ENCODE peak calls at places on chromosome 22, in five cellular contexts. P is keratinocyte, Q is DND-41, O is stomach, F is cardiac muscle cell. J is an unnamed sample. For H3K36me3, the result is how much of the 10 kb centered on the place peaks cover.

GRCh38 chr22:39474351-39474991 is 17.7 kb downstream of the MGAT3 start:
- DNase-seq in P (no peak), F (peak), O (no peak), Q (no peak), J (no peak)

GRCh38 chr22:17748555-17749353 is 25.5 kb downstream of the BID start:
- DNase-seq in O (no peak), Q (no peak), F (peak), P (no peak), J (no peak)

GRCh38 chr22:21444701-21445436 is 22.3 kb upstream of the TMEM191C start:
- DNase-seq in F (no peak), Q (no peak), P (no peak), O (peak), J (peak)

GRCh38 chr22:35894937-35895708 is 133.5 kb downstream of the RBFOX2 start:
- DNase-seq in Q (no peak), O (no peak), F (peak), P (peak), J (no peak)

GRCh38 chr22:41848468-41848867 is 15.6 kb downstream of the SREBF2 start:
- DNase-seq in O (peak), Q (no peak), F (no peak), P (no peak), J (peak)

GRCh38 chr22:24592846-24593809 is at the start of gene LRRC75B:
- DNase-seq in Q (no peak), P (no peak), F (peak), O (peak), J (peak)

GRCh38 chr22:36404436-36404835 is 16.7 kb upstream of the MYH9 start:
- DNase-seq in Q (no peak), O (no peak), F (no peak), P (no peak), J (no peak)

GRCh38 chr22:36343070-36343719 is 44.6 kb downstream of the MYH9 start:
- DNase-seq in O (no peak), Q (no peak), P (no peak), F (no peak), J (no peak)

GRCh38 chr22:32267011-32267410 is 11.9 kb upstream of the SLC5A4 start:
- DNase-seq in O (no peak), Q (no peak), F (no peak), P (no peak), J (no peak)

GRCh38 chr22:17860220-17860965 is 86.1 kb upstream of the BID start:
- DNase-seq in O (no peak), P (no peak), F (no peak), Q (no peak), J (no peak)

GRCh38 chr22:17842386-17842785 is 68.1 kb upstream of the BID start:
- DNase-seq in O (peak), F (no peak), P (no peak), Q (peak), J (no peak)

DNA sequence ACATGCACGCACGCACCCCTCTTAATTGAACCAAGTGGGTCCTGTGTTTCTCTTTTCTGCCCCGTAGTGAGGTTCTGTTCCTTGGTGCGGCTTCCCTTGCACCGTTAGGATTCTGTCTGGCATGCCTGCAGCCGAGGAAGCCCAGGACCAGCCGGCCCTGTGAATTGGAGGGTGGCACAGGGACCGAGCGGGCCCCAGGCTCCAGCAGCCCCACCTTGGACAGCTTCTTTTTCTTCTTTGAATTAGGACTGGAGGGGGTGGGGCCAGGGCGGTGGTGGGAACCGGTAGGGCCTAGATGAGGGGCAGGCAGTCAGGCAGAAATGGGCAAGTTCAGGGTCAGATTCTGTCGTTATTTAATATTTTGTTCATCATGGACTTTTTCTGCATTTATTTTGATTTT is 94.7 kb downstream of the MPPED1 start:
- DNase-seq in F (no peak), Q (no peak), O (no peak), P (no peak), J (no peak)
- H3K4me3 ChIP-seq in F (no peak), Q (no peak), O (no peak), P (no peak), J (no peak)

DNA sequence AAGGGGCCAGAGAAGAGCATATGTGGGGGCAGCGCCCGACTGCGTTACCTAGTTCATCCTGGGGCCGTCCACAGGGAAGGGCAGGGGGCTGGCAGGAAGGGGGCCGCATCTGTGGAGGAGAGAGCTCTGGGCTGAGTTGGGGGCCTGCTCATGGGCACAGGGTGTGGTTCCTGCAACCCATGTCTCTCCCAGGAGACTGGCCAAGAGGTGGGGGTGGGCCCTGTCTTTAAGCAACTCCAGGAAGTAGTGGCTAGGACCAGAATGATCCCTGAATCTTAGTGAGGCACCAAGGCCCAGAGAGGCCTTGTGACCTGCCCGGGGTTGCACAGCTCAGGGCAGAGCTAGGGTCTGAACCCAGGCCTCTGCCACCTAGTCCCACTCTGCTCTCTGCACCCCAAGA is 21.9 kb downstream of the CSNK1E start:
- DNase-seq in P (no peak), O (no peak), Q (no peak), F (no peak), J (no peak)
- H3K36me3 ChIP-seq in P (half or more), O (half or more), Q (half or more), F (half or more), J (half or more)

DNA sequence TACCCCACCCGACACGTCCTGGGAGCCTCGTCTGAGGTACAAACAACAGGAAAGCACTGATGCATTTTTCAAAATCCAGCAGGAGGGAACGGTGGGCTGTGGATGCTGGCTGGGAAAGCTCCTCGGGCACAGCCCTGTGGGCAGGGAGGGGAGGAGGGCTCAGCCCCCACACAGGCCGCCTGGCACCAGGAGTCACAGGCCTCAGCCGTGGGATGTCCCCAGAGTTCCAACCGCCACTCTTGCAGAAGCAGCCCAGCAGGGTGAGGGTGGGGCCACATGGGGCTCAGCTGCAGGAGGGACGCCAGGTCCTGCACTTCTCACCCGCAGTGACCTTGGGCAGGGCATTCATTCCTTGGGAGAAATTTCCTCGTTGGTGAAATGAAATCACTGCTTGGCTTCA is 274.6 kb downstream of the BRD1 start:
- DNase-seq in P (no peak), O (no peak), Q (no peak), F (no peak), J (no peak)
- H3K4me3 ChIP-seq in P (no peak), O (no peak), Q (no peak), F (no peak), J (no peak)

GRCh38 chr22:31179345-31179744 is 19.4 kb downstream of the RNF185 start:
- DNase-seq in Q (no peak), P (no peak), O (no peak), F (no peak), J (no peak)
- H3K36me3 ChIP-seq in Q (under half), P (under half), O (under half), F (under half), J (under half)

DNA sequence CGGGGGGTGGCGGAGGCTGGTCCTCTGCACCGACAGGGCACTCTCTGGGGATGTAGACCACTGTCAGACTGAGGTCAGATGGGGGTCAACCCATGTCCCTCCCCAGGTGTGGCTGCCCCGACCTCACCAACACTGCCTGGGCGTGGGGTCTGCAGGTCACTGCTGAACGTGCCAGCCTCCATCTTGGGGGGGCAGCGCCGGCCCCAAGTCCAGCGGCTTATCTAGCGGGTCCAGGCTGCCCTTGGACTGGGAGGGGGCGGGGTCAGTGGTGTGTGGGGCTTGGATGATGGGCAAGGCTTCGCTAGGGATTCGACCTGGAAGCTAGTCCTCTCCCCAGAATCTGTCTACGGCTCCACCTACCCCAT is 178.2 kb downstream of the IGLL1 start:
- DNase-seq in O (no peak), Q (no peak), P (no peak), F (no peak), J (no peak)
- H3K4me3 ChIP-seq in O (peak), Q (no peak), P (peak), F (peak), J (peak)

GRCh38 chr22:29658171-29658570 is 54.7 kb downstream of the NF2 start:
- DNase-seq in Q (no peak), F (peak), O (no peak), P (no peak), J (no peak)

GRCh38 chr22:29660021-29660420 is 56.6 kb downstream of the NF2 start:
- DNase-seq in P (no peak), Q (no peak), F (peak), O (no peak), J (no peak)

GRCh38 chr22:29664731-29665130 is 55.1 kb upstream of the CABP7 start:
- DNase-seq in F (no peak), P (no peak), O (no peak), Q (no peak), J (no peak)

GRCh38 chr22:29663230-29663826 is 56.5 kb upstream of the CABP7 start:
- DNase-seq in P (no peak), O (no peak), F (no peak), Q (no peak), J (no peak)

GRCh38 chr22:29661355-29661754 is 57.9 kb downstream of the NF2 start:
- DNase-seq in P (no peak), F (no peak), Q (no peak), O (no peak), J (no peak)
- H3K36me3 ChIP-seq in P (under half), F (under half), Q (half or more), O (under half), J (half or more)

DNA sequence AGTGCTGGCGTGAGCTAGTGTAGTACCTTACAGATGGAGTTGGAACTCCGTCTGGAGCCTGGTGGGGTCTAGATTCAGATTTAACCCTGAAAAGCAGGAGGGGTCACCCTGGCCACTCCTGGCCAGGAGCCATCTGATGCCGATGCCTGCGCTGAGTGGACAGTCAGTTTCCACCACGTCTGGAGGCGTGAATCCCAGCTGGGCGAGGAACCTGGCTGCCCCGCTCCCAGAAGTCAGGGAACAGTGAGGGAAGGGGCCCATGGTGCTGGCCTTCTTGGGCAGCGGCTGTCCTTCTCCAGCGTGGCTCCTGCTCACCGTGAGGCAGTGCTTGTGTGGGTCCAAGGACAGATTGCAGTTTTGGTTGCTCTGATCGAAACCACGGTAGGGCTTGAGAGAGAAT is 76.3 kb downstream of the PARVB start:
- DNase-seq in P (no peak), F (no peak), O (no peak), Q (no peak), J (no peak)
- H3K4me3 ChIP-seq in P (no peak), F (no peak), O (no peak), Q (no peak), J (no peak)

GRCh38 chr22:38067771-38068360 is 10.7 kb downstream of the PICK1 start:
- DNase-seq in P (no peak), O (no peak), F (no peak), Q (no peak), J (no peak)
- H3K36me3 ChIP-seq in P (under half), O (under half), F (under half), Q (under half), J (under half)